ENCODE peak calls at places on chromosomes 7 and 10, in five cellular contexts. T is HepG2, X is H1, K is GM12878, M is K562. F is an unnamed sample.
A peak's percentile ranks its signal among the peaks of the same experiment; 100 is the strongest.

GRCh38 chr7:3510101-3511020 is 209.3 kb downstream of the SDK1 start:
- DNase-seq in T (no peak), X (no peak), K (no peak), M (no peak), F (no peak)

GRCh38 chr7:289209-289755 is 688 bp upstream of the FOXL3 start:
- DNase-seq in T (no peak), X (no peak), K (no peak), M (no peak), F (no peak)

GRCh38 chr10:5461914-5462840 is 37.2 kb downstream of the CALML5 start:
- DNase-seq in T (no peak), X (no peak), K (no peak), M (peak; percentile 91), F (no peak)

GRCh38 chr10:123007558-123008378 is 827 bp downstream of the IKZF5 start:
- DNase-seq in T (peak; percentile 68), X (no peak), K (peak; percentile 21), M (peak; percentile 71), F (peak; percentile 43)

GRCh38 chr10:60521974-60522405 is 132.3 kb upstream of the ANK3 start:
- DNase-seq in T (no peak), X (no peak), K (no peak), M (no peak), F (no peak)

GRCh38 chr10:128086003-128086863 is 40.0 kb downstream of the MKI67 start:
- DNase-seq in T (no peak), X (no peak), K (no peak), M (no peak), F (no peak)

GRCh38 chr10:60914676-60915075 is 29.3 kb downstream of the RHOBTB1 start:
- DNase-seq in T (no peak), X (no peak), K (no peak), M (no peak), F (no peak)

GRCh38 chr7:22854158-22855048 is 31.8 kb upstream of the TOMM7 start:
- DNase-seq in T (peak; percentile 74), X (peak; percentile 62), K (peak; percentile 63), M (peak; percentile 95), F (peak; percentile 80)

GRCh38 chr10:126458453-126458852 is 70.2 kb upstream of the ADAM12 start:
- DNase-seq in T (no peak), X (no peak), K (no peak), M (no peak), F (no peak)

GRCh38 chr7:42661312-42661711 is 250.6 kb downstream of the C7orf25 start:
- DNase-seq in T (no peak), X (no peak), K (no peak), M (no peak), F (peak; percentile 16)

GRCh38 chr10:69577268-69578232 is 4.3 kb upstream of the NEUROG3 start:
- DNase-seq in T (no peak), X (no peak), K (no peak), M (no peak), F (no peak)

GRCh38 chr10:126309193-126309592 is 79.1 kb downstream of the ADAM12 start:
- DNase-seq in T (peak; percentile 31), X (no peak), K (no peak), M (no peak), F (no peak)

GRCh38 chr7:33388332-33388731 is 259.0 kb downstream of the BBS9 start:
- DNase-seq in T (no peak), X (no peak), K (no peak), M (no peak), F (no peak)

GRCh38 chr7:44697136-44698045 is 51.3 kb upstream of the ZMIZ2 start:
- DNase-seq in T (no peak), X (no peak), K (no peak), M (no peak), F (no peak)

GRCh38 chr10:43820663-43821062 is 172.0 kb upstream of the ZNF32 start:
- DNase-seq in T (no peak), X (no peak), K (no peak), M (no peak), F (no peak)

GRCh38 chr10:58651040-58651439 is 138.4 kb downstream of the BICC1 start:
- DNase-seq in T (no peak), X (no peak), K (no peak), M (no peak), F (no peak)

GRCh38 chr10:110919349-110919931 is at the start of gene SHOC2:
- DNase-seq in T (no peak), X (no peak), K (no peak), M (peak; percentile 98), F (no peak)

GRCh38 chr10:85594239-85594638 is 772.4 kb downstream of the GRID1 start:
- DNase-seq in T (no peak), X (no peak), K (no peak), M (no peak), F (no peak)

GRCh38 chr10:86347856-86348255 is 18.7 kb downstream of the GRID1 start:
- DNase-seq in T (no peak), X (no peak), K (no peak), M (no peak), F (no peak)

GRCh38 chr7:143416565-143417149 is 8.0 kb upstream of the EPHA1 start:
- DNase-seq in T (peak; percentile 48), X (no peak), K (no peak), M (peak; percentile 82), F (peak; percentile 48)

GRCh38 chr7:151014950-151015349 is 9.3 kb downstream of the ATG9B start:
- DNase-seq in T (no peak), X (no peak), K (no peak), M (no peak), F (no peak)

GRCh38 chr10:44862006-44862751 is 49.0 kb upstream of the TMEM72 start:
- DNase-seq in T (no peak), X (no peak), K (no peak), M (no peak), F (no peak)

GRCh38 chr7:159031135-159031701 is 113.4 kb downstream of the VIPR2 start:
- DNase-seq in T (no peak), X (no peak), K (no peak), M (peak; percentile 42), F (no peak)

GRCh38 chr7:96346291-96346953 is 24.5 kb upstream of the SLC25A13 start:
- DNase-seq in T (no peak), X (no peak), K (no peak), M (no peak), F (no peak)

GRCh38 chr7:129494041-129494440 is 8.3 kb upstream of the SMKR1 start:
- DNase-seq in T (no peak), X (no peak), K (peak; percentile 31), M (no peak), F (no peak)

GRCh38 chr7:43175525-43176200 is 63.2 kb downstream of the HECW1 start:
- DNase-seq in T (no peak), X (no peak), K (no peak), M (no peak), F (no peak)

GRCh38 chr7:46745700-46746090 is 824.6 kb upstream of the IGFBP3 start:
- DNase-seq in T (no peak), X (no peak), K (no peak), M (no peak), F (no peak)

GRCh38 chr10:11819027-11819426 is 4.1 kb upstream of the PROSER2 start:
- DNase-seq in T (no peak), X (no peak), K (no peak), M (no peak), F (no peak)

GRCh38 chr10:91887075-91887899 is 22.0 kb downstream of the FGFBP3 start:
- DNase-seq in T (peak; percentile 58), X (peak; percentile 89), K (no peak), M (no peak), F (no peak)

DNA sequence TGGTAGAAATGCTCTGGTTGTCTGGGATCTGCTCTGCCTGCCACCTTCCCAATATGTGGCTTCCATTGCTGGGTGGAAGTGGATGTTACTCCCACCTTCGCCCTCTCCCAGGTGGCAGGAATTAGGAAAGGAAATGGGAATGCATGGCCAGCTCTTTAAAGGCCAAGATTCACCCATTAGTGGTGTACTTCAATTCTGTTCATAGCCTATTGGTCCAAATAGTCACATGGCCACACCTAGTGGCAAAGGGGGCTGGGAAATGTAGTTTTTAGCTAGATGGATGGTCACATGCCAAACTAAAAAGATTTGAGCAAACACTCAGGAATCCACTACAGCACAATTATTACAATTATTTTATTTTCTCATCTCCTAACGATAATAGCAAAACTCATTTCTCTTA is 135.1 kb downstream of the NPY start:
- DNase-seq in T (no peak), X (no peak), K (no peak), M (peak; percentile 2), F (peak; percentile 21)
- TF ChIP-seq YY1 in T (no peak), X (no peak), K (no peak), M (no peak), F (no peak)

GRCh38 chr10:100987685-100988049 is 324 bp downstream of the TWNK start:
- DNase-seq in T (no peak), X (no peak), K (no peak), M (no peak), F (no peak)
- TF ChIP-seq POLR2A in T (no peak), X (no peak), K (no peak), M (no peak), F (no peak)

GRCh38 chr7:24965831-24966708 is 13.9 kb downstream of the OSBPL3 start:
- DNase-seq in T (no peak), X (no peak), K (peak; percentile 98), M (peak; percentile 58), F (no peak)
- TF ChIP-seq YY1 in T (no peak), X (no peak), K (peak; percentile 27), M (no peak), F (no peak)

DNA sequence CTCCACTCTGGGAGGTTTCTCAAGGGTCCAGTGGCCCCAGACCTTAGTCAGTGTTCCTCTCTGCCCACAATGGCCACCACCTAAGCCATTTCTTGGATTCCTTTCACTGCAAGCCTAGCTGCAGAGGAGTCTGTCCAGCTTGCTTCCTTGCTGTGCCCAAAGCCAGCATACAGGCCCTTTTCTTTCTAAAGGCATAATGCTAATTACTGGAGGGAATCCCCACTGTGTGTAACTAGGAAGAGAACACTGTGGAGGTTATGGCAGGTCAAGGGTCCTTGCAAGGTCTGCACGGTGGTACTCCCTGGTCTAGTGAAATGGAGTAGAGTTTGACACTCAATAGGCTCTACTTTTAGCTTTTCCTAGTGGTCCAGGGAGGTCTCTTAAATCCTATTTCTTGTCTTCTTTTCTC is 70.4 kb upstream of the CC2D2B start:
- DNase-seq in T (no peak), X (no peak), K (no peak), M (no peak), F (no peak)
- TF ChIP-seq POLR2A in T (no peak), X (no peak), K (peak; percentile 61), M (no peak), F (no peak)

F was measured in HCT116.